ENCODE peak calls at places on chromosomes 4 and X, in five cellular contexts. I, H, M, Z and F are unnamed samples.

GRCh38 chr4:147730333-147730732 is 1.6 kb upstream of the ARHGAP10 start:
- DNase-seq in H (no peak), I (no peak), Z (no peak), M (no peak), F (no peak)

GRCh38 chr4:6727081-6727942 is 11.3 kb downstream of the BLOC1S4 start:
- DNase-seq in I (no peak), M (no peak), H (no peak), Z (no peak), F (no peak)

GRCh38 chr4:71841336-71841735 is 57.5 kb upstream of the GC start:
- DNase-seq in H (no peak), Z (no peak), I (no peak), M (no peak), F (no peak)

GRCh38 chr4:43337707-43338106 is 445.2 kb downstream of the GRXCR1 start:
- DNase-seq in M (no peak), H (peak), Z (no peak), I (no peak), F (no peak)

GRCh38 chr4:188196134-188196735 is 57.0 kb downstream of the TRIML1 start:
- DNase-seq in I (no peak), Z (no peak), H (no peak), M (no peak), F (no peak)

GRCh38 chr4:32268949-32269348 is 1548.8 kb downstream of the PCDH7 start:
- DNase-seq in Z (no peak), M (no peak), I (no peak), H (no peak), F (no peak)

GRCh38 chr4:175070444-175070843 is 152.3 kb downstream of the ADAM29 start:
- DNase-seq in Z (no peak), H (no peak), I (no peak), M (no peak), F (no peak)

GRCh38 chrX:24877854-24878650 is 137.7 kb downstream of the ARX start:
- DNase-seq in H (no peak), Z (no peak), I (no peak), M (no peak), F (no peak)

GRCh38 chrX:110667706-110668105 is 127.9 kb downstream of the CHRDL1 start:
- DNase-seq in H (no peak), Z (no peak), M (no peak), I (no peak), F (no peak)

GRCh38 chr4:143406523-143406922 is 69.8 kb downstream of the GAB1 start:
- DNase-seq in H (peak), I (peak), M (peak), Z (no peak), F (peak)

GRCh38 chr4:27066591-27066990 is 205.9 kb downstream of the STIM2 start:
- DNase-seq in H (no peak), Z (no peak), M (no peak), I (no peak), F (no peak)

GRCh38 chrX:135741192-135741715 is 26.7 kb downstream of the CT45A3 start:
- DNase-seq in M (no peak), H (no peak), Z (no peak), I (no peak), F (no peak)

GRCh38 chr4:182141046-182141445 is 102.2 kb upstream of the TENM3 start:
- DNase-seq in M (no peak), Z (no peak), I (no peak), H (no peak), F (no peak)

GRCh38 chr4:124415206-124415605 is 297.3 kb downstream of the ANKRD50 start:
- DNase-seq in Z (no peak), H (no peak), M (no peak), I (no peak), F (no peak)

GRCh38 chr4:10201356-10202223 is 85.0 kb upstream of the WDR1 start:
- DNase-seq in I (no peak), M (no peak), H (peak), Z (no peak), F (no peak)

GRCh38 chr4:102541708-102542107 is 40.5 kb downstream of the NFKB1 start:
- DNase-seq in Z (no peak), H (no peak), M (no peak), I (no peak), F (peak)

GRCh38 chrX:129360175-129360574 is 163.1 kb downstream of the SMARCA1 start:
- DNase-seq in H (peak), M (no peak), I (peak), Z (peak), F (peak)

GRCh38 chrX:56761167-56761566 is 32.1 kb downstream of the NBDY start:
- DNase-seq in I (no peak), M (no peak), Z (no peak), H (no peak), F (no peak)

GRCh38 chr4:10458190-10458589 is 964 bp upstream of the ZNF518B start:
- DNase-seq in Z (no peak), M (no peak), H (peak), I (no peak), F (no peak)

GRCh38 chr4:88147799-88148217 is 10.6 kb downstream of the ABCG2 start:
- DNase-seq in H (no peak), Z (no peak), I (no peak), M (no peak), F (no peak)

GRCh38 chrX:41184312-41184711 is 99.1 kb downstream of the USP9X start:
- DNase-seq in I (no peak), H (no peak), Z (no peak), M (no peak), F (no peak)

GRCh38 chrX:21838937-21839333 is 482 bp upstream of the MBTPS2 start:
- DNase-seq in I (no peak), Z (no peak), H (peak), M (no peak), F (no peak)

GRCh38 chr4:73189274-73189810 is 69.3 kb downstream of the ANKRD17 start:
- DNase-seq in H (no peak), I (no peak), Z (no peak), M (no peak), F (no peak)

GRCh38 chrX:107776649-107777535 is 641 bp upstream of the NCBP2L start:
- DNase-seq in H (peak), I (peak), Z (peak), M (peak), F (peak)

GRCh38 chrX:136146614-136147319 is 566 bp upstream of the FHL1 start:
- DNase-seq in H (peak), Z (no peak), M (peak), I (peak), F (peak)

GRCh38 chr4:140056015-140056414 is 98.0 kb downstream of the MAML3 start:
- DNase-seq in Z (no peak), H (no peak), I (peak), M (no peak), F (no peak)

GRCh38 chrX:11770320-11770719 is 12.3 kb downstream of the MSL3 start:
- DNase-seq in M (no peak), H (peak), I (no peak), Z (no peak), F (peak)

GRCh38 chrX:18702362-18703195 is 4.9 kb upstream of the PPEF1 start:
- DNase-seq in M (no peak), Z (no peak), H (peak), I (no peak), F (no peak)

GRCh38 chrX:115047181-115047580 is 29.8 kb upstream of the IL13RA2 start:
- DNase-seq in H (no peak), Z (no peak), M (no peak), I (no peak), F (no peak)

GRCh38 chr4:22072240-22072639 is 123.7 kb upstream of the KCNIP4 start:
- DNase-seq in M (no peak), H (no peak), Z (no peak), I (no peak), F (no peak)

GRCh38 chrX:78333521-78333920 is 6.1 kb upstream of the CYSLTR1 start:
- DNase-seq in Z (no peak), H (no peak), I (no peak), M (no peak), F (no peak)

GRCh38 chr4:36385951-36386561 is 104.6 kb downstream of the DTHD1 start:
- DNase-seq in M (no peak), I (peak), Z (no peak), H (no peak), F (peak)

GRCh38 chr4:1604706-1605205 is 79.4 kb downstream of the FAM53A start:
- DNase-seq in H (no peak), I (peak), Z (peak), M (no peak), F (peak)

GRCh38 chrX:149145845-149146285 is 359.2 kb downstream of the IDS start:
- DNase-seq in M (no peak), H (no peak), Z (no peak), I (no peak), F (peak)

GRCh38 chr4:17169699-17170098 is 271.3 kb upstream of the LDB2 start:
- DNase-seq in I (no peak), H (no peak), M (no peak), Z (no peak), F (no peak)

GRCh38 chrX:111041018-111041462 is 55.0 kb upstream of the PAK3 start:
- DNase-seq in M (no peak), H (peak), I (peak), Z (no peak), F (peak)